ENCODE peak calls at places on chromosomes 12 and 14, in four cellular contexts. P, Z, X and M are unnamed samples.

GRCh38 chr14:54881235-54881760 is 21.3 kb downstream of the GCH1 start:
- DNase-seq in Z (no peak), X (no peak), P (no peak), M (no peak)

GRCh38 chr14:31937730-31938346 is 139.3 kb upstream of the ARHGAP5 start:
- DNase-seq in P (peak), Z (no peak), X (peak), M (peak)

GRCh38 chr12:57105011-57105753 is 6.0 kb downstream of the STAT6 start:
- DNase-seq in P (peak), X (no peak), Z (no peak), M (no peak)

GRCh38 chr12:8157484-8158198 is 826 bp downstream of the ZNF705A start:
- DNase-seq in X (no peak), P (no peak), Z (no peak), M (no peak)

GRCh38 chr12:15212877-15213276 is 8.3 kb downstream of the RERG start:
- DNase-seq in P (no peak), Z (no peak), X (no peak), M (no peak)

GRCh38 chr12:1435456-1435855 is 158.9 kb downstream of the FBXL14 start:
- DNase-seq in P (no peak), Z (no peak), X (peak), M (no peak)

GRCh38 chr14:97206948-97207347 is 409.8 kb downstream of the VRK1 start:
- DNase-seq in Z (no peak), P (no peak), X (no peak), M (no peak)

GRCh38 chr14:73714656-73715081 is 485 bp upstream of the PNMA1 start:
- DNase-seq in X (no peak), Z (no peak), P (no peak), M (no peak)

GRCh38 chr14:103869406-103870143 is 22.2 kb upstream of the PPP1R13B start:
- DNase-seq in Z (no peak), X (no peak), P (no peak), M (no peak)

GRCh38 chr14:68795602-68796417 is 2.9 kb upstream of the ZFP36L1 start:
- DNase-seq in X (peak), Z (peak), P (peak), M (peak)

GRCh38 chr12:124679047-124679446 is 111.6 kb upstream of the NCOR2 start:
- DNase-seq in X (no peak), Z (no peak), P (peak), M (no peak)

GRCh38 chr14:88614218-88614907 is 51.5 kb downstream of the ZC3H14 start:
- DNase-seq in Z (no peak), X (no peak), P (no peak), M (no peak)

GRCh38 chr14:32258574-32258973 is 55.5 kb upstream of the RNU6-8 start:
- DNase-seq in X (no peak), Z (peak), P (no peak), M (peak)

GRCh38 chr12:94621662-94622359 is 28.5 kb downstream of the TMCC3 start:
- DNase-seq in X (no peak), Z (no peak), P (no peak), M (no peak)

GRCh38 chr12:24728366-24728765 is 220.5 kb downstream of the BCAT1 start:
- DNase-seq in Z (no peak), P (no peak), X (peak), M (peak)

GRCh38 chr12:58295268-58295667 is 353.9 kb downstream of the ATP23 start:
- DNase-seq in P (no peak), Z (no peak), X (no peak), M (no peak)

GRCh38 chr14:36091096-36091495 is 85.4 kb downstream of the PTCSC3 start:
- DNase-seq in Z (no peak), X (peak), P (no peak), M (peak)

GRCh38 chr14:24458736-24459135 is 16.2 kb upstream of the SDR39U1 start:
- DNase-seq in X (no peak), Z (no peak), P (no peak), M (no peak)

GRCh38 chr12:32098112-32098511 is 8.5 kb upstream of the BICD1 start:
- DNase-seq in Z (no peak), X (no peak), P (no peak), M (no peak)

GRCh38 chr12:5514016-5514415 is 82.1 kb downstream of the NTF3 start:
- DNase-seq in X (no peak), P (no peak), Z (no peak), M (no peak)

GRCh38 chr12:110689002-110689600 is at the start of gene HVCN1:
- DNase-seq in X (no peak), P (peak), Z (peak), M (no peak)

GRCh38 chr12:29242921-29243431 is 93.9 kb downstream of the FAR2 start:
- DNase-seq in Z (no peak), P (no peak), X (no peak), M (peak)

GRCh38 chr12:107296681-107297086 is 203.3 kb upstream of the CRY1 start:
- DNase-seq in X (no peak), Z (no peak), P (no peak), M (no peak)

GRCh38 chr12:49515266-49515665 is 23.6 kb upstream of the KCNH3 start:
- DNase-seq in P (no peak), Z (no peak), X (no peak), M (no peak)

GRCh38 chr14:92513204-92513965 is at the start of gene RIN3:
- DNase-seq in Z (peak), P (peak), X (peak), M (peak)

GRCh38 chr12:77648716-77649115 is 182.0 kb upstream of the NAV3 start:
- DNase-seq in Z (no peak), X (no peak), P (no peak), M (no peak)

GRCh38 chr14:67372833-67373232 is 12.7 kb downstream of the EIF2S1 start:
- DNase-seq in Z (no peak), P (no peak), X (no peak), M (no peak)

GRCh38 chr12:45284096-45284901 is 68.4 kb downstream of the ANO6 start:
- DNase-seq in Z (no peak), X (peak), P (no peak), M (no peak)

GRCh38 chr12:27575099-27575779 is 51.2 kb downstream of the PPFIBP1 start:
- DNase-seq in P (no peak), Z (no peak), X (no peak), M (no peak)

GRCh38 chr14:64645220-64645891 is 58.9 kb upstream of the PLEKHG3 start:
- DNase-seq in Z (peak), P (no peak), X (peak), M (no peak)

GRCh38 chr14:35369701-35370191 is 34.8 kb downstream of the NFKBIA start:
- DNase-seq in P (no peak), Z (no peak), X (no peak), M (no peak)

GRCh38 chr14:93937519-93937918 is 10.4 kb downstream of the FAM181A start:
- DNase-seq in Z (no peak), P (peak), X (no peak), M (no peak)

GRCh38 chr12:109448707-109449390 is 28.3 kb downstream of the KCTD10 start:
- DNase-seq in Z (no peak), P (no peak), X (no peak), M (no peak)

DNA sequence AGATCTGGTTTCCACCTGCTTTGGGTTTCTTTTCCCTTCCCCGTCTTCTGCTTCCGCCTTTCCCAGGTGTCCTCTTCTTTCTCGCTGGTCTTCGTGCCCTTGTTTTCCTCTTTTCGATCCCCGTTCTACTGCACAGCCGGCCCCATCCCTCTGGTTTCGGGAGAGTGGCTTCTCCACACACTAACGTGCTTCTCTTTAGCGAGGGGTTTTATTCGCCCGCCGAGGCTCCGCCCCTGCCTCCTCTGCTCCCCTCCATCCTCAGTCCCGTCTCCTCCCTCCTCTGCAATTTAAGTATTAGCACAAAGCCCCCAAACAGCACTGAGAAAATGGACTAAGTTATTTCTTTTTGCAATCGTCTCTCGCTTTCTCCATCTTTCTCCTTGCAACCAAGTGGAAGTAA is at the start of gene SLC7A8:
- DNase-seq in X (no peak), P (peak), Z (peak), M (no peak)
- TF ChIP-seq POLR2A in X (no peak), P (peak), Z (peak), M (no peak)

GRCh38 chr14:102509744-102510615 is at the start of gene ANKRD9:
- DNase-seq in P (peak), X (peak), Z (peak), M (peak)

GRCh38 chr14:102508774-102509743 is 517 bp downstream of the ANKRD9 start:
- DNase-seq in X (no peak), Z (peak), P (peak), M (peak)

GRCh38 chr14:102511538-102511937 is 2.0 kb upstream of the ANKRD9 start:
- DNase-seq in X (no peak), Z (no peak), P (no peak), M (no peak)

GRCh38 chr14:102512713-102513373 is 3.3 kb upstream of the ANKRD9 start:
- DNase-seq in X (no peak), Z (no peak), P (no peak), M (no peak)

DNA sequence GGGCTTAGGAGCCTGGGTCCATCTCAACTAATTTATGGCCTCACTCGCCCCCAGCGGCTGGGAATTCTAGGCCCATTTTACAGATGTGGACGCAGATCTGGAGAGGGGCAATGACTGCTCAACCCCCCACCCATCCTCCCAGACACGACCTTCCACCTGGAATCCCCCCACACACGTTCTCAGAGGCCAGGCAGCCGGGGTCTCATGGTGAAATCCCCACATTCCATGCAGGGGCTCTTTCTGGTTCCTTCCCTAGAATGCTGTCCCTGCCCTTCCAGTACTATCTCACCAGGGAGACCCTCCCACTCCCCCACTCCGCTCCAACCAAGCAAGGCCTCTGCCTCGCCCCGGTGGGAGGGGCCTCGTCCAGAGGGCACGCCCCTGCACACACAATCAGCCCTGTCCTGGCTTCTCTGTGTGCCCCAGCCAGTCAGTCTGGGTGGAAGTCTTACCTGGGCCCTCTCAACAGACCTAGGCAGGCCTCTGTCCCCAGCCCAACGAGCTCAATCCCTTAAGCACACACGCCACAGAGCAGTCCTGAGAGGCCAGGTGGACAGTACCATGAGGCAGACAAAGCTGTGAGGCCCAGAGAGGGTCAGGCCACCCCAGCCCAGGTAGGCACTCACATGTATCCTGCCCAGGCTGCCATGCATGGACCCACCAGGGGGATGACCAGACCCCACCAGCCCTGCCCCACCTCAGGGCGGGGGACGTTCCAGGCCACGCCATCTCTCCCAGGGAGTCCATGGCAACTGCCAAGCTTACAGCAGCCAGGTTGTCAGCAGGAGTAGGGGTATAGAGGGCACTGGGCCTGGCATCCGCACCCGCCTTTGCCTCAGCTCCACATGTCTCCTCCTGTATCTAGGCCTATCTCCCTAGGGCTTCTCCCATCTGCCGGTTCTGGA is 1.3 kb upstream of the ANKRD9 start:
- DNase-seq in X (peak), P (peak), Z (no peak), M (peak)
- TF ChIP-seq POLR2A in X (peak), P (no peak), Z (peak), M (no peak)

GRCh38 chr12:52606581-52607241 is 5.4 kb upstream of the KRT72 start:
- DNase-seq in Z (no peak), X (no peak), P (no peak), M (no peak)
- TF ChIP-seq POLR2A in Z (no peak), X (no peak), P (no peak), M (no peak)

DNA sequence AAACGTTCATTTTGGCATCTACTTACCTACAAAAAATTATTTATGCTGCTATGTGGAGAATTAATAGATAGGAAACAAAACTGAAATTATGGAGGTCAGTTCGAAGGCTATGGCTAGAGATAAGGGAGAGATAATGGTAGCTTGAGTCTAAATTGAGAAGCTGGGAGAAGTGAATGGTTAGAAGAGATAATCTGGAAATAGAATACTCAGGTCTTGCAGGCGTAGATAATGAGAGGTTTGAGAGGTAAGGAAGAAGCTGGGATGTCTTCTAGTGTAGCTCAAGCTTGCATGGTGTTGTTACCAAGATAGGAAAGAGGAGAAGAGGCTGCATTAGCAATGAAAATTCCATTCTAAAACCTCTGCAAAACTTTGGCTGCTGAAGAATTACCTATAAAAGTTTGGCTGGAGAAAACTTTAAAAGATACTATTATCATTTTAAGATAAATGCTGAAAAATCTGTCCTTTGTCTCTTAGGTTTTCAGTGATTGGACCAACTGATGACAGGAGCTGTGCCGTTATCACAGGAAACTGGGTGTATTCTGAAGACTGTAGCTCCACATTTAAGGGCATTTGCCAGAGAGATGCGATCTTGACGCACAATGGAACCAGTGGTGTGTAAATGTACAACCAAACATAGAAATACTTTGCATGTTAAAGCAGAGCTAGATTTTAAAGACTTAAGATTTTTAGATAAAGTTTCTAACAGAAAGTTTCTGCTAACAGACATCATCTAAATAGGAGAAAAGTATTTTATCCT is 14.1 kb downstream of the KLRF2 start:
- DNase-seq in X (no peak), P (no peak), Z (no peak), M (peak)
- TF ChIP-seq POLR2A in X (no peak), P (no peak), Z (no peak), M (no peak)

GRCh38 chr12:64670039-64670438 is 59.7 kb downstream of the RASSF3 start:
- DNase-seq in P (no peak), Z (no peak), X (no peak), M (no peak)
- TF ChIP-seq POLR2A in P (no peak), Z (no peak), X (no peak), M (no peak)

GRCh38 chr14:105094193-105094907 is 29.1 kb upstream of the GPR132 start:
- DNase-seq in Z (no peak), P (peak), X (no peak), M (no peak)
- TF ChIP-seq POLR2A in Z (no peak), P (no peak), X (no peak), M (no peak)

GRCh38 chr14:76208340-76208739 is 56.6 kb downstream of the GPATCH2L start:
- DNase-seq in P (no peak), X (no peak), Z (no peak), M (no peak)
- TF ChIP-seq POLR2A in P (no peak), X (no peak), Z (no peak), M (no peak)

GRCh38 chr12:93378373-93379310 is 917 bp downstream of the NUDT4 start:
- DNase-seq in X (no peak), P (peak), Z (peak), M (peak)
- TF ChIP-seq POLR2A in X (no peak), P (peak), Z (no peak), M (peak)